ENCODE peak calls at places on chromosomes 2 and 18, in seven cellular contexts. One of them, this sample, is unnamed.

GRCh38 chr2:238336151-238336550 is 15.8 kb downstream of the TRAF3IP1 start:
- DNase-seq in NCI-H2081: no peak
- DNase-seq in mesothelial cell of epicardium: no peak
- DNase-seq in EH: peak
- DNase-seq in neural crest cell: no peak
- DNase-seq in H7: no peak
- DNase-seq in endothelial cell: no peak
- DNase-seq in this sample: no peak

GRCh38 chr2:1868683-1869141 is 124.4 kb upstream of the PXDN start:
- DNase-seq in endothelial cell: no peak
- DNase-seq in NCI-H2081: peak
- DNase-seq in H7: peak
- DNase-seq in neural crest cell: no peak
- DNase-seq in mesothelial cell of epicardium: no peak
- DNase-seq in EH: no peak
- DNase-seq in this sample: no peak

GRCh38 chr2:74228772-74229171 is 30.4 kb downstream of the MTHFD2 start:
- DNase-seq in EH: no peak
- DNase-seq in NCI-H2081: no peak
- DNase-seq in H7: peak
- DNase-seq in neural crest cell: no peak
- DNase-seq in endothelial cell: no peak
- DNase-seq in mesothelial cell of epicardium: no peak
- DNase-seq in this sample: no peak

GRCh38 chr2:27092696-27093429 is 6.3 kb downstream of the KHK start:
- DNase-seq in NCI-H2081: no peak
- DNase-seq in endothelial cell: no peak
- DNase-seq in EH: peak
- DNase-seq in mesothelial cell of epicardium: no peak
- DNase-seq in neural crest cell: no peak
- DNase-seq in H7: peak
- DNase-seq in this sample: no peak

GRCh38 chr2:157476915-157477709 is 33.2 kb upstream of the CYTIP start:
- DNase-seq in EH: peak
- DNase-seq in endothelial cell: no peak
- DNase-seq in H7: no peak
- DNase-seq in mesothelial cell of epicardium: no peak
- DNase-seq in neural crest cell: no peak
- DNase-seq in NCI-H2081: no peak
- DNase-seq in this sample: peak

GRCh38 chr2:46025683-46026082 is 271.5 kb upstream of the EPAS1 start:
- DNase-seq in neural crest cell: no peak
- DNase-seq in H7: no peak
- DNase-seq in endothelial cell: no peak
- DNase-seq in EH: no peak
- DNase-seq in NCI-H2081: no peak
- DNase-seq in mesothelial cell of epicardium: no peak
- DNase-seq in this sample: no peak

GRCh38 chr2:112061840-112062239 is 6.8 kb downstream of the TMEM87B start:
- DNase-seq in endothelial cell: no peak
- DNase-seq in mesothelial cell of epicardium: no peak
- DNase-seq in neural crest cell: no peak
- DNase-seq in EH: no peak
- DNase-seq in H7: no peak
- DNase-seq in NCI-H2081: no peak
- DNase-seq in this sample: no peak

GRCh38 chr18:45588831-45589558 is 26.3 kb upstream of the SLC14A2 start:
- DNase-seq in EH: peak
- DNase-seq in endothelial cell: no peak
- DNase-seq in H7: no peak
- DNase-seq in neural crest cell: no peak
- DNase-seq in mesothelial cell of epicardium: no peak
- DNase-seq in NCI-H2081: no peak
- DNase-seq in this sample: peak

GRCh38 chr2:134917219-134917957 is 1.2 kb upstream of the CCNT2 start:
- DNase-seq in NCI-H2081: no peak
- DNase-seq in mesothelial cell of epicardium: no peak
- DNase-seq in EH: no peak
- DNase-seq in H7: peak
- DNase-seq in endothelial cell: peak
- DNase-seq in neural crest cell: no peak
- DNase-seq in this sample: no peak

GRCh38 chr2:159013103-159013502 is 44.7 kb downstream of the TANC1 start:
- DNase-seq in NCI-H2081: no peak
- DNase-seq in neural crest cell: no peak
- DNase-seq in EH: no peak
- DNase-seq in endothelial cell: no peak
- DNase-seq in H7: no peak
- DNase-seq in mesothelial cell of epicardium: no peak
- DNase-seq in this sample: no peak